ENCODE peak calls at places on chromosomes 3 and 15, in nine cellular contexts. One of them, this sample, is unnamed.

GRCh38 chr3:195102609-195103467 is 168.1 kb downstream of the XXYLT1 start:
- DNase-seq in effector memory CD8-positive, alpha-beta T cell: no peak
- DNase-seq in stimulated activated naive B cell treated with anti-CD40 and anti-IgM and Interleukin-4, amounts not matched to agents 10 μg/mL and 1 μg/mL and 100 μg/mL, for 72 hours: no peak
- DNase-seq in NCI-H2029: peak
- DNase-seq in stimulated activated CD8-positive, alpha-beta memory T cell treated with anti-CD3 and anti-CD28 coated beads, Interleukin-12 subunit alpha, Interleukin-12 subunit beta, amount 100 ng/mL, for 1 hour: no peak
- DNase-seq in astrocyte of the hippocampus: peak
- DNase-seq in colonic mucosa: peak
- DNase-seq in activated T-cell treated with anti-CD3 and anti-CD28 coated beads for 4 hours: no peak
- DNase-seq in HS-5: peak
- DNase-seq in this sample: peak

GRCh38 chr15:75694241-75695182 is 18.1 kb downstream of the CSPG4 start:
- DNase-seq in activated T-cell treated with anti-CD3 and anti-CD28 coated beads for 4 hours: no peak
- DNase-seq in effector memory CD8-positive, alpha-beta T cell: no peak
- DNase-seq in NCI-H2029: peak
- DNase-seq in stimulated activated naive B cell treated with anti-CD40 and anti-IgM and Interleukin-4, amounts not matched to agents 10 μg/mL and 1 μg/mL and 100 μg/mL, for 72 hours: no peak
- DNase-seq in astrocyte of the hippocampus: peak
- DNase-seq in HS-5: peak
- DNase-seq in stimulated activated CD8-positive, alpha-beta memory T cell treated with anti-CD3 and anti-CD28 coated beads, Interleukin-12 subunit alpha, Interleukin-12 subunit beta, amount 100 ng/mL, for 1 hour: no peak
- DNase-seq in colonic mucosa: peak
- DNase-seq in this sample: peak

GRCh38 chr15:72086010-72086697 is 31.8 kb downstream of the MYO9A start:
- DNase-seq in effector memory CD8-positive, alpha-beta T cell: no peak
- DNase-seq in astrocyte of the hippocampus: no peak
- DNase-seq in NCI-H2029: no peak
- DNase-seq in HS-5: no peak
- DNase-seq in stimulated activated naive B cell treated with anti-CD40 and anti-IgM and Interleukin-4, amounts not matched to agents 10 μg/mL and 1 μg/mL and 100 μg/mL, for 72 hours: no peak
- DNase-seq in colonic mucosa: peak
- DNase-seq in activated T-cell treated with anti-CD3 and anti-CD28 coated beads for 4 hours: no peak
- DNase-seq in stimulated activated CD8-positive, alpha-beta memory T cell treated with anti-CD3 and anti-CD28 coated beads, Interleukin-12 subunit alpha, Interleukin-12 subunit beta, amount 100 ng/mL, for 1 hour: no peak
- DNase-seq in this sample: no peak

GRCh38 chr15:48537277-48538113 is 108.0 kb downstream of the FBN1 start:
- DNase-seq in effector memory CD8-positive, alpha-beta T cell: no peak
- DNase-seq in stimulated activated naive B cell treated with anti-CD40 and anti-IgM and Interleukin-4, amounts not matched to agents 10 μg/mL and 1 μg/mL and 100 μg/mL, for 72 hours: no peak
- DNase-seq in NCI-H2029: no peak
- DNase-seq in astrocyte of the hippocampus: no peak
- DNase-seq in HS-5: no peak
- DNase-seq in colonic mucosa: no peak
- DNase-seq in activated T-cell treated with anti-CD3 and anti-CD28 coated beads for 4 hours: no peak
- DNase-seq in stimulated activated CD8-positive, alpha-beta memory T cell treated with anti-CD3 and anti-CD28 coated beads, Interleukin-12 subunit alpha, Interleukin-12 subunit beta, amount 100 ng/mL, for 1 hour: no peak
- DNase-seq in this sample: no peak

GRCh38 chr3:114569186-114569585 is 275.4 kb downstream of the TIGIT start:
- DNase-seq in NCI-H2029: no peak
- DNase-seq in astrocyte of the hippocampus: peak
- DNase-seq in stimulated activated naive B cell treated with anti-CD40 and anti-IgM and Interleukin-4, amounts not matched to agents 10 μg/mL and 1 μg/mL and 100 μg/mL, for 72 hours: no peak
- DNase-seq in activated T-cell treated with anti-CD3 and anti-CD28 coated beads for 4 hours: no peak
- DNase-seq in effector memory CD8-positive, alpha-beta T cell: no peak
- DNase-seq in stimulated activated CD8-positive, alpha-beta memory T cell treated with anti-CD3 and anti-CD28 coated beads, Interleukin-12 subunit alpha, Interleukin-12 subunit beta, amount 100 ng/mL, for 1 hour: no peak
- DNase-seq in colonic mucosa: no peak
- DNase-seq in HS-5: peak
- DNase-seq in this sample: no peak

GRCh38 chr3:81974754-81975153 is 213.3 kb upstream of the GBE1 start:
- DNase-seq in NCI-H2029: no peak
- DNase-seq in stimulated activated naive B cell treated with anti-CD40 and anti-IgM and Interleukin-4, amounts not matched to agents 10 μg/mL and 1 μg/mL and 100 μg/mL, for 72 hours: no peak
- DNase-seq in astrocyte of the hippocampus: no peak
- DNase-seq in stimulated activated CD8-positive, alpha-beta memory T cell treated with anti-CD3 and anti-CD28 coated beads, Interleukin-12 subunit alpha, Interleukin-12 subunit beta, amount 100 ng/mL, for 1 hour: no peak
- DNase-seq in colonic mucosa: no peak
- DNase-seq in HS-5: no peak
- DNase-seq in activated T-cell treated with anti-CD3 and anti-CD28 coated beads for 4 hours: no peak
- DNase-seq in effector memory CD8-positive, alpha-beta T cell: no peak
- DNase-seq in this sample: no peak

GRCh38 chr15:90822204-90822955 is 46.0 kb upstream of the FURIN start:
- DNase-seq in astrocyte of the hippocampus: no peak
- DNase-seq in NCI-H2029: no peak
- DNase-seq in activated T-cell treated with anti-CD3 and anti-CD28 coated beads for 4 hours: no peak
- DNase-seq in stimulated activated naive B cell treated with anti-CD40 and anti-IgM and Interleukin-4, amounts not matched to agents 10 μg/mL and 1 μg/mL and 100 μg/mL, for 72 hours: no peak
- DNase-seq in colonic mucosa: no peak
- DNase-seq in stimulated activated CD8-positive, alpha-beta memory T cell treated with anti-CD3 and anti-CD28 coated beads, Interleukin-12 subunit alpha, Interleukin-12 subunit beta, amount 100 ng/mL, for 1 hour: no peak
- DNase-seq in effector memory CD8-positive, alpha-beta T cell: no peak
- DNase-seq in HS-5: no peak
- DNase-seq in this sample: no peak

GRCh38 chr3:175335229-175335628 is 476.1 kb downstream of the NAALADL2 start:
- DNase-seq in effector memory CD8-positive, alpha-beta T cell: no peak
- DNase-seq in astrocyte of the hippocampus: peak
- DNase-seq in activated T-cell treated with anti-CD3 and anti-CD28 coated beads for 4 hours: no peak
- DNase-seq in stimulated activated CD8-positive, alpha-beta memory T cell treated with anti-CD3 and anti-CD28 coated beads, Interleukin-12 subunit alpha, Interleukin-12 subunit beta, amount 100 ng/mL, for 1 hour: no peak
- DNase-seq in HS-5: no peak
- DNase-seq in NCI-H2029: peak
- DNase-seq in colonic mucosa: no peak
- DNase-seq in stimulated activated naive B cell treated with anti-CD40 and anti-IgM and Interleukin-4, amounts not matched to agents 10 μg/mL and 1 μg/mL and 100 μg/mL, for 72 hours: no peak
- DNase-seq in this sample: no peak

GRCh38 chr3:136818191-136818850 is 605 bp upstream of the SLC35G2 start:
- DNase-seq in stimulated activated naive B cell treated with anti-CD40 and anti-IgM and Interleukin-4, amounts not matched to agents 10 μg/mL and 1 μg/mL and 100 μg/mL, for 72 hours: peak
- DNase-seq in NCI-H2029: no peak
- DNase-seq in colonic mucosa: no peak
- DNase-seq in activated T-cell treated with anti-CD3 and anti-CD28 coated beads for 4 hours: peak
- DNase-seq in effector memory CD8-positive, alpha-beta T cell: peak
- DNase-seq in stimulated activated CD8-positive, alpha-beta memory T cell treated with anti-CD3 and anti-CD28 coated beads, Interleukin-12 subunit alpha, Interleukin-12 subunit beta, amount 100 ng/mL, for 1 hour: no peak
- DNase-seq in astrocyte of the hippocampus: peak
- DNase-seq in HS-5: peak
- DNase-seq in this sample: peak

GRCh38 chr3:12999147-13000140 is 73.8 kb downstream of the IQSEC1 start:
- DNase-seq in HS-5: no peak
- DNase-seq in stimulated activated CD8-positive, alpha-beta memory T cell treated with anti-CD3 and anti-CD28 coated beads, Interleukin-12 subunit alpha, Interleukin-12 subunit beta, amount 100 ng/mL, for 1 hour: no peak
- DNase-seq in NCI-H2029: no peak
- DNase-seq in effector memory CD8-positive, alpha-beta T cell: no peak
- DNase-seq in astrocyte of the hippocampus: no peak
- DNase-seq in colonic mucosa: peak
- DNase-seq in activated T-cell treated with anti-CD3 and anti-CD28 coated beads for 4 hours: no peak
- DNase-seq in stimulated activated naive B cell treated with anti-CD40 and anti-IgM and Interleukin-4, amounts not matched to agents 10 μg/mL and 1 μg/mL and 100 μg/mL, for 72 hours: peak
- DNase-seq in this sample: no peak

GRCh38 chr3:59774613-59775012 is 724.8 kb upstream of the CFAP20DC start:
- DNase-seq in stimulated activated CD8-positive, alpha-beta memory T cell treated with anti-CD3 and anti-CD28 coated beads, Interleukin-12 subunit alpha, Interleukin-12 subunit beta, amount 100 ng/mL, for 1 hour: no peak
- DNase-seq in effector memory CD8-positive, alpha-beta T cell: no peak
- DNase-seq in activated T-cell treated with anti-CD3 and anti-CD28 coated beads for 4 hours: no peak
- DNase-seq in HS-5: peak
- DNase-seq in stimulated activated naive B cell treated with anti-CD40 and anti-IgM and Interleukin-4, amounts not matched to agents 10 μg/mL and 1 μg/mL and 100 μg/mL, for 72 hours: no peak
- DNase-seq in colonic mucosa: no peak
- DNase-seq in astrocyte of the hippocampus: peak
- DNase-seq in NCI-H2029: no peak
- DNase-seq in this sample: peak

GRCh38 chr15:90598679-90599078 is 69.0 kb downstream of the CRTC3 start:
- DNase-seq in HS-5: no peak
- DNase-seq in effector memory CD8-positive, alpha-beta T cell: no peak
- DNase-seq in astrocyte of the hippocampus: no peak
- DNase-seq in stimulated activated naive B cell treated with anti-CD40 and anti-IgM and Interleukin-4, amounts not matched to agents 10 μg/mL and 1 μg/mL and 100 μg/mL, for 72 hours: no peak
- DNase-seq in NCI-H2029: no peak
- DNase-seq in activated T-cell treated with anti-CD3 and anti-CD28 coated beads for 4 hours: no peak
- DNase-seq in stimulated activated CD8-positive, alpha-beta memory T cell treated with anti-CD3 and anti-CD28 coated beads, Interleukin-12 subunit alpha, Interleukin-12 subunit beta, amount 100 ng/mL, for 1 hour: no peak
- DNase-seq in colonic mucosa: no peak
- DNase-seq in this sample: no peak

GRCh38 chr3:143775401-143775970 is 72.8 kb downstream of the SLC9A9 start:
- DNase-seq in astrocyte of the hippocampus: peak
- DNase-seq in stimulated activated CD8-positive, alpha-beta memory T cell treated with anti-CD3 and anti-CD28 coated beads, Interleukin-12 subunit alpha, Interleukin-12 subunit beta, amount 100 ng/mL, for 1 hour: no peak
- DNase-seq in HS-5: peak
- DNase-seq in NCI-H2029: peak
- DNase-seq in stimulated activated naive B cell treated with anti-CD40 and anti-IgM and Interleukin-4, amounts not matched to agents 10 μg/mL and 1 μg/mL and 100 μg/mL, for 72 hours: no peak
- DNase-seq in colonic mucosa: no peak
- DNase-seq in effector memory CD8-positive, alpha-beta T cell: no peak
- DNase-seq in activated T-cell treated with anti-CD3 and anti-CD28 coated beads for 4 hours: no peak
- DNase-seq in this sample: peak

GRCh38 chr3:141202682-141203081 is 28.9 kb upstream of the PXYLP1 start:
- DNase-seq in activated T-cell treated with anti-CD3 and anti-CD28 coated beads for 4 hours: no peak
- DNase-seq in effector memory CD8-positive, alpha-beta T cell: no peak
- DNase-seq in stimulated activated CD8-positive, alpha-beta memory T cell treated with anti-CD3 and anti-CD28 coated beads, Interleukin-12 subunit alpha, Interleukin-12 subunit beta, amount 100 ng/mL, for 1 hour: no peak
- DNase-seq in colonic mucosa: no peak
- DNase-seq in astrocyte of the hippocampus: no peak
- DNase-seq in stimulated activated naive B cell treated with anti-CD40 and anti-IgM and Interleukin-4, amounts not matched to agents 10 μg/mL and 1 μg/mL and 100 μg/mL, for 72 hours: no peak
- DNase-seq in HS-5: no peak
- DNase-seq in NCI-H2029: no peak
- DNase-seq in this sample: no peak

GRCh38 chr3:116442331-116443021 is 2.8 kb downstream of the LSAMP start:
- DNase-seq in NCI-H2029: no peak
- DNase-seq in HS-5: no peak
- DNase-seq in stimulated activated CD8-positive, alpha-beta memory T cell treated with anti-CD3 and anti-CD28 coated beads, Interleukin-12 subunit alpha, Interleukin-12 subunit beta, amount 100 ng/mL, for 1 hour: no peak
- DNase-seq in effector memory CD8-positive, alpha-beta T cell: no peak
- DNase-seq in colonic mucosa: no peak
- DNase-seq in astrocyte of the hippocampus: peak
- DNase-seq in stimulated activated naive B cell treated with anti-CD40 and anti-IgM and Interleukin-4, amounts not matched to agents 10 μg/mL and 1 μg/mL and 100 μg/mL, for 72 hours: no peak
- DNase-seq in activated T-cell treated with anti-CD3 and anti-CD28 coated beads for 4 hours: no peak
- DNase-seq in this sample: no peak

GRCh38 chr3:9295007-9295406 is 45.6 kb upstream of the SRGAP3 start:
- DNase-seq in effector memory CD8-positive, alpha-beta T cell: no peak
- DNase-seq in HS-5: no peak
- DNase-seq in colonic mucosa: no peak
- DNase-seq in stimulated activated naive B cell treated with anti-CD40 and anti-IgM and Interleukin-4, amounts not matched to agents 10 μg/mL and 1 μg/mL and 100 μg/mL, for 72 hours: no peak
- DNase-seq in activated T-cell treated with anti-CD3 and anti-CD28 coated beads for 4 hours: no peak
- DNase-seq in NCI-H2029: no peak
- DNase-seq in stimulated activated CD8-positive, alpha-beta memory T cell treated with anti-CD3 and anti-CD28 coated beads, Interleukin-12 subunit alpha, Interleukin-12 subunit beta, amount 100 ng/mL, for 1 hour: no peak
- DNase-seq in astrocyte of the hippocampus: no peak
- DNase-seq in this sample: no peak

GRCh38 chr3:175741951-175742350 is 882.8 kb downstream of the NAALADL2 start:
- DNase-seq in effector memory CD8-positive, alpha-beta T cell: no peak
- DNase-seq in colonic mucosa: no peak
- DNase-seq in stimulated activated CD8-positive, alpha-beta memory T cell treated with anti-CD3 and anti-CD28 coated beads, Interleukin-12 subunit alpha, Interleukin-12 subunit beta, amount 100 ng/mL, for 1 hour: no peak
- DNase-seq in HS-5: no peak
- DNase-seq in activated T-cell treated with anti-CD3 and anti-CD28 coated beads for 4 hours: no peak
- DNase-seq in stimulated activated naive B cell treated with anti-CD40 and anti-IgM and Interleukin-4, amounts not matched to agents 10 μg/mL and 1 μg/mL and 100 μg/mL, for 72 hours: no peak
- DNase-seq in NCI-H2029: no peak
- DNase-seq in astrocyte of the hippocampus: no peak
- DNase-seq in this sample: no peak

GRCh38 chr15:85777291-85778106 is 17.2 kb downstream of the KLHL25 start:
- DNase-seq in effector memory CD8-positive, alpha-beta T cell: no peak
- DNase-seq in HS-5: no peak
- DNase-seq in activated T-cell treated with anti-CD3 and anti-CD28 coated beads for 4 hours: no peak
- DNase-seq in stimulated activated CD8-positive, alpha-beta memory T cell treated with anti-CD3 and anti-CD28 coated beads, Interleukin-12 subunit alpha, Interleukin-12 subunit beta, amount 100 ng/mL, for 1 hour: no peak
- DNase-seq in colonic mucosa: no peak
- DNase-seq in NCI-H2029: no peak
- DNase-seq in stimulated activated naive B cell treated with anti-CD40 and anti-IgM and Interleukin-4, amounts not matched to agents 10 μg/mL and 1 μg/mL and 100 μg/mL, for 72 hours: no peak
- DNase-seq in astrocyte of the hippocampus: no peak
- DNase-seq in this sample: no peak

GRCh38 chr3:61559108-61559731 is 2.2 kb upstream of the PTPRG start:
- DNase-seq in astrocyte of the hippocampus: no peak
- DNase-seq in NCI-H2029: no peak
- DNase-seq in colonic mucosa: no peak
- DNase-seq in effector memory CD8-positive, alpha-beta T cell: no peak
- DNase-seq in HS-5: no peak
- DNase-seq in stimulated activated naive B cell treated with anti-CD40 and anti-IgM and Interleukin-4, amounts not matched to agents 10 μg/mL and 1 μg/mL and 100 μg/mL, for 72 hours: no peak
- DNase-seq in activated T-cell treated with anti-CD3 and anti-CD28 coated beads for 4 hours: no peak
- DNase-seq in stimulated activated CD8-positive, alpha-beta memory T cell treated with anti-CD3 and anti-CD28 coated beads, Interleukin-12 subunit alpha, Interleukin-12 subunit beta, amount 100 ng/mL, for 1 hour: no peak
- DNase-seq in this sample: peak

GRCh38 chr15:66188464-66188863 is 65.1 kb downstream of the MEGF11 start:
- DNase-seq in astrocyte of the hippocampus: no peak
- DNase-seq in colonic mucosa: no peak
- DNase-seq in activated T-cell treated with anti-CD3 and anti-CD28 coated beads for 4 hours: no peak
- DNase-seq in HS-5: no peak
- DNase-seq in stimulated activated CD8-positive, alpha-beta memory T cell treated with anti-CD3 and anti-CD28 coated beads, Interleukin-12 subunit alpha, Interleukin-12 subunit beta, amount 100 ng/mL, for 1 hour: no peak
- DNase-seq in NCI-H2029: no peak
- DNase-seq in stimulated activated naive B cell treated with anti-CD40 and anti-IgM and Interleukin-4, amounts not matched to agents 10 μg/mL and 1 μg/mL and 100 μg/mL, for 72 hours: no peak
- DNase-seq in effector memory CD8-positive, alpha-beta T cell: no peak
- DNase-seq in this sample: no peak

GRCh38 chr3:110995461-110996226 is 76.0 kb upstream of the NECTIN3 start:
- DNase-seq in stimulated activated naive B cell treated with anti-CD40 and anti-IgM and Interleukin-4, amounts not matched to agents 10 μg/mL and 1 μg/mL and 100 μg/mL, for 72 hours: no peak
- DNase-seq in activated T-cell treated with anti-CD3 and anti-CD28 coated beads for 4 hours: no peak
- DNase-seq in astrocyte of the hippocampus: peak
- DNase-seq in NCI-H2029: no peak
- DNase-seq in stimulated activated CD8-positive, alpha-beta memory T cell treated with anti-CD3 and anti-CD28 coated beads, Interleukin-12 subunit alpha, Interleukin-12 subunit beta, amount 100 ng/mL, for 1 hour: no peak
- DNase-seq in HS-5: peak
- DNase-seq in effector memory CD8-positive, alpha-beta T cell: no peak
- DNase-seq in colonic mucosa: no peak
- DNase-seq in this sample: no peak

GRCh38 chr15:28106294-28107110 is 7.4 kb upstream of the OCA2 start:
- DNase-seq in stimulated activated CD8-positive, alpha-beta memory T cell treated with anti-CD3 and anti-CD28 coated beads, Interleukin-12 subunit alpha, Interleukin-12 subunit beta, amount 100 ng/mL, for 1 hour: no peak
- DNase-seq in stimulated activated naive B cell treated with anti-CD40 and anti-IgM and Interleukin-4, amounts not matched to agents 10 μg/mL and 1 μg/mL and 100 μg/mL, for 72 hours: no peak
- DNase-seq in HS-5: no peak
- DNase-seq in activated T-cell treated with anti-CD3 and anti-CD28 coated beads for 4 hours: peak
- DNase-seq in colonic mucosa: no peak
- DNase-seq in astrocyte of the hippocampus: peak
- DNase-seq in effector memory CD8-positive, alpha-beta T cell: peak
- DNase-seq in NCI-H2029: no peak
- DNase-seq in this sample: no peak

GRCh38 chr3:54120657-54121403 is 1.5 kb upstream of the CACNA2D3 start:
- DNase-seq in HS-5: no peak
- DNase-seq in colonic mucosa: no peak
- DNase-seq in effector memory CD8-positive, alpha-beta T cell: no peak
- DNase-seq in stimulated activated CD8-positive, alpha-beta memory T cell treated with anti-CD3 and anti-CD28 coated beads, Interleukin-12 subunit alpha, Interleukin-12 subunit beta, amount 100 ng/mL, for 1 hour: no peak
- DNase-seq in astrocyte of the hippocampus: peak
- DNase-seq in stimulated activated naive B cell treated with anti-CD40 and anti-IgM and Interleukin-4, amounts not matched to agents 10 μg/mL and 1 μg/mL and 100 μg/mL, for 72 hours: no peak
- DNase-seq in NCI-H2029: peak
- DNase-seq in activated T-cell treated with anti-CD3 and anti-CD28 coated beads for 4 hours: no peak
- DNase-seq in this sample: no peak

GRCh38 chr3:120652896-120653545 is 29.0 kb downstream of the HGD start:
- DNase-seq in stimulated activated naive B cell treated with anti-CD40 and anti-IgM and Interleukin-4, amounts not matched to agents 10 μg/mL and 1 μg/mL and 100 μg/mL, for 72 hours: no peak
- DNase-seq in astrocyte of the hippocampus: no peak
- DNase-seq in HS-5: no peak
- DNase-seq in stimulated activated CD8-positive, alpha-beta memory T cell treated with anti-CD3 and anti-CD28 coated beads, Interleukin-12 subunit alpha, Interleukin-12 subunit beta, amount 100 ng/mL, for 1 hour: no peak
- DNase-seq in colonic mucosa: no peak
- DNase-seq in activated T-cell treated with anti-CD3 and anti-CD28 coated beads for 4 hours: no peak
- DNase-seq in effector memory CD8-positive, alpha-beta T cell: no peak
- DNase-seq in NCI-H2029: no peak
- DNase-seq in this sample: no peak

GRCh38 chr15:25789616-25790002 is 73.5 kb downstream of the ATP10A start:
- DNase-seq in HS-5: no peak
- DNase-seq in effector memory CD8-positive, alpha-beta T cell: no peak
- DNase-seq in astrocyte of the hippocampus: no peak
- DNase-seq in activated T-cell treated with anti-CD3 and anti-CD28 coated beads for 4 hours: no peak
- DNase-seq in NCI-H2029: no peak
- DNase-seq in stimulated activated naive B cell treated with anti-CD40 and anti-IgM and Interleukin-4, amounts not matched to agents 10 μg/mL and 1 μg/mL and 100 μg/mL, for 72 hours: no peak
- DNase-seq in stimulated activated CD8-positive, alpha-beta memory T cell treated with anti-CD3 and anti-CD28 coated beads, Interleukin-12 subunit alpha, Interleukin-12 subunit beta, amount 100 ng/mL, for 1 hour: no peak
- DNase-seq in colonic mucosa: no peak
- DNase-seq in this sample: no peak

GRCh38 chr3:46448721-46449120 is 16.0 kb downstream of the LTF start:
- DNase-seq in stimulated activated naive B cell treated with anti-CD40 and anti-IgM and Interleukin-4, amounts not matched to agents 10 μg/mL and 1 μg/mL and 100 μg/mL, for 72 hours: no peak
- DNase-seq in colonic mucosa: no peak
- DNase-seq in astrocyte of the hippocampus: no peak
- DNase-seq in HS-5: no peak
- DNase-seq in activated T-cell treated with anti-CD3 and anti-CD28 coated beads for 4 hours: no peak
- DNase-seq in effector memory CD8-positive, alpha-beta T cell: no peak
- DNase-seq in NCI-H2029: no peak
- DNase-seq in stimulated activated CD8-positive, alpha-beta memory T cell treated with anti-CD3 and anti-CD28 coated beads, Interleukin-12 subunit alpha, Interleukin-12 subunit beta, amount 100 ng/mL, for 1 hour: no peak
- DNase-seq in this sample: no peak

GRCh38 chr3:190486201-190486865 is 27.6 kb upstream of the IL1RAP start:
- DNase-seq in astrocyte of the hippocampus: peak
- DNase-seq in colonic mucosa: no peak
- DNase-seq in activated T-cell treated with anti-CD3 and anti-CD28 coated beads for 4 hours: no peak
- DNase-seq in NCI-H2029: no peak
- DNase-seq in stimulated activated naive B cell treated with anti-CD40 and anti-IgM and Interleukin-4, amounts not matched to agents 10 μg/mL and 1 μg/mL and 100 μg/mL, for 72 hours: no peak
- DNase-seq in HS-5: no peak
- DNase-seq in effector memory CD8-positive, alpha-beta T cell: no peak
- DNase-seq in stimulated activated CD8-positive, alpha-beta memory T cell treated with anti-CD3 and anti-CD28 coated beads, Interleukin-12 subunit alpha, Interleukin-12 subunit beta, amount 100 ng/mL, for 1 hour: no peak
- DNase-seq in this sample: peak

GRCh38 chr3:139953131-139953910 is 18.3 kb downstream of the CLSTN2 start:
- DNase-seq in effector memory CD8-positive, alpha-beta T cell: no peak
- DNase-seq in astrocyte of the hippocampus: no peak
- DNase-seq in stimulated activated naive B cell treated with anti-CD40 and anti-IgM and Interleukin-4, amounts not matched to agents 10 μg/mL and 1 μg/mL and 100 μg/mL, for 72 hours: no peak
- DNase-seq in HS-5: no peak
- DNase-seq in activated T-cell treated with anti-CD3 and anti-CD28 coated beads for 4 hours: no peak
- DNase-seq in NCI-H2029: no peak
- DNase-seq in stimulated activated CD8-positive, alpha-beta memory T cell treated with anti-CD3 and anti-CD28 coated beads, Interleukin-12 subunit alpha, Interleukin-12 subunit beta, amount 100 ng/mL, for 1 hour: no peak
- DNase-seq in colonic mucosa: no peak
- DNase-seq in this sample: no peak

GRCh38 chr15:75727851-75728715 is 15.4 kb upstream of the CSPG4 start:
- DNase-seq in astrocyte of the hippocampus: peak
- DNase-seq in stimulated activated CD8-positive, alpha-beta memory T cell treated with anti-CD3 and anti-CD28 coated beads, Interleukin-12 subunit alpha, Interleukin-12 subunit beta, amount 100 ng/mL, for 1 hour: peak
- DNase-seq in stimulated activated naive B cell treated with anti-CD40 and anti-IgM and Interleukin-4, amounts not matched to agents 10 μg/mL and 1 μg/mL and 100 μg/mL, for 72 hours: peak
- DNase-seq in HS-5: no peak
- DNase-seq in NCI-H2029: no peak
- DNase-seq in activated T-cell treated with anti-CD3 and anti-CD28 coated beads for 4 hours: peak
- DNase-seq in effector memory CD8-positive, alpha-beta T cell: peak
- DNase-seq in colonic mucosa: peak
- DNase-seq in this sample: peak

GRCh38 chr3:145692751-145693150 is 468.2 kb downstream of the PLOD2 start:
- DNase-seq in NCI-H2029: no peak
- DNase-seq in colonic mucosa: no peak
- DNase-seq in HS-5: no peak
- DNase-seq in stimulated activated naive B cell treated with anti-CD40 and anti-IgM and Interleukin-4, amounts not matched to agents 10 μg/mL and 1 μg/mL and 100 μg/mL, for 72 hours: no peak
- DNase-seq in stimulated activated CD8-positive, alpha-beta memory T cell treated with anti-CD3 and anti-CD28 coated beads, Interleukin-12 subunit alpha, Interleukin-12 subunit beta, amount 100 ng/mL, for 1 hour: no peak
- DNase-seq in astrocyte of the hippocampus: no peak
- DNase-seq in effector memory CD8-positive, alpha-beta T cell: no peak
- DNase-seq in activated T-cell treated with anti-CD3 and anti-CD28 coated beads for 4 hours: no peak
- DNase-seq in this sample: no peak

GRCh38 chr3:109224333-109224732 is 87.8 kb downstream of the C3orf85 start:
- DNase-seq in stimulated activated CD8-positive, alpha-beta memory T cell treated with anti-CD3 and anti-CD28 coated beads, Interleukin-12 subunit alpha, Interleukin-12 subunit beta, amount 100 ng/mL, for 1 hour: no peak
- DNase-seq in effector memory CD8-positive, alpha-beta T cell: no peak
- DNase-seq in astrocyte of the hippocampus: peak
- DNase-seq in stimulated activated naive B cell treated with anti-CD40 and anti-IgM and Interleukin-4, amounts not matched to agents 10 μg/mL and 1 μg/mL and 100 μg/mL, for 72 hours: no peak
- DNase-seq in HS-5: no peak
- DNase-seq in colonic mucosa: peak
- DNase-seq in activated T-cell treated with anti-CD3 and anti-CD28 coated beads for 4 hours: no peak
- DNase-seq in NCI-H2029: peak
- DNase-seq in this sample: peak

This sample was measured in myocyte.